ENCODE peak calls at places on chromosomes 2 and 18, in nine cellular contexts. K, S, C, T, Z, J, P, H and D are unnamed samples.

GRCh38 chr18:57427429-57428181 is 7.6 kb upstream of the ONECUT2 start:
- DNase-seq in T (no peak), S (no peak), K (no peak), J (no peak), C (no peak), H (no peak), Z (no peak), P (peak), D (no peak)

GRCh38 chr2:240913810-240914644 is 7.9 kb downstream of the CROCC2 start:
- DNase-seq in K (no peak), Z (no peak), H (peak), S (peak), T (no peak), J (peak), C (peak), P (peak), D (peak)

GRCh38 chr18:45441110-45441842 is 174.0 kb upstream of the SLC14A2 start:
- DNase-seq in Z (no peak), J (no peak), K (no peak), S (peak), P (no peak), C (no peak), T (peak), H (peak), D (no peak)

GRCh38 chr2:127771756-127772155 is 39.2 kb downstream of the WDR33 start:
- DNase-seq in P (no peak), C (peak), S (no peak), H (peak), K (no peak), J (no peak), T (peak), Z (no peak), D (no peak)

GRCh38 chr18:62505669-62506494 is 16.9 kb upstream of the ZCCHC2 start:
- DNase-seq in C (no peak), K (no peak), H (no peak), T (peak), P (peak), S (no peak), J (no peak), Z (no peak), D (peak)

GRCh38 chr18:26648509-26649192 is 100.3 kb upstream of the KCTD1 start:
- DNase-seq in Z (no peak), H (no peak), C (no peak), K (no peak), T (no peak), P (peak), J (no peak), S (no peak), D (peak)

GRCh38 chr18:55863876-55864275 is 275.9 kb upstream of the TCF4 start:
- DNase-seq in K (no peak), Z (no peak), J (no peak), S (peak), C (peak), T (no peak), H (no peak), P (no peak), D (no peak)

GRCh38 chr2:155309483-155309882 is 611.0 kb downstream of the KCNJ3 start:
- DNase-seq in H (no peak), P (no peak), J (no peak), C (no peak), T (no peak), K (no peak), Z (no peak), S (no peak), D (no peak)

GRCh38 chr2:677056-677949 is at the start of gene TMEM18:
- DNase-seq in C (peak), T (peak), J (peak), K (peak), P (peak), Z (peak), H (peak), S (peak), D (peak)

GRCh38 chr18:69326094-69326493 is 74.6 kb upstream of the DOK6 start:
- DNase-seq in C (no peak), P (no peak), Z (no peak), K (no peak), S (no peak), J (no peak), T (no peak), H (no peak), D (no peak)

GRCh38 chr18:13629841-13630747 is 96.3 kb downstream of the FAM210A start:
- DNase-seq in C (peak), J (peak), S (no peak), Z (no peak), T (peak), K (no peak), P (peak), H (peak), D (peak)

GRCh38 chr18:73756256-73757091 is 391.2 kb downstream of the FBXO15 start:
- DNase-seq in P (no peak), C (no peak), T (no peak), H (no peak), S (no peak), Z (no peak), K (no peak), J (no peak), D (no peak)

GRCh38 chr2:144237845-144238637 is 281.9 kb downstream of the ZEB2 start:
- DNase-seq in Z (no peak), T (no peak), P (no peak), C (peak), H (no peak), K (no peak), J (no peak), S (no peak), D (no peak)

GRCh38 chr2:240512109-240512485 is 45.7 kb downstream of the ANKMY1 start:
- DNase-seq in C (no peak), T (no peak), Z (no peak), J (no peak), P (no peak), H (no peak), S (no peak), K (no peak), D (no peak)

GRCh38 chr2:27959496-27959895 is 69.0 kb downstream of the BABAM2 start:
- DNase-seq in J (peak), C (peak), P (no peak), S (no peak), K (no peak), H (no peak), T (peak), Z (no peak), D (no peak)

GRCh38 chr2:134664051-134664450 is 54.7 kb downstream of the TMEM163 start:
- DNase-seq in C (no peak), J (no peak), T (no peak), Z (no peak), K (no peak), P (no peak), S (no peak), H (no peak), D (no peak)

GRCh38 chr2:191690327-191690726 is 12.4 kb downstream of the NABP1 start:
- DNase-seq in K (no peak), T (no peak), H (no peak), C (no peak), Z (no peak), J (no peak), S (no peak), P (no peak), D (no peak)

GRCh38 chr2:145016711-145017110 is 496.8 kb upstream of the ZEB2 start:
- DNase-seq in C (peak), J (no peak), K (no peak), S (no peak), P (no peak), H (no peak), T (no peak), Z (no peak), D (no peak)

GRCh38 chr2:120740765-120741513 is 5.3 kb downstream of the GLI2 start:
- DNase-seq in Z (no peak), K (no peak), C (peak), P (no peak), S (no peak), J (no peak), H (no peak), T (no peak), D (no peak)

GRCh38 chr2:237631029-237631785 is 3.8 kb downstream of the LRRFIP1 start:
- DNase-seq in J (peak), T (no peak), H (no peak), Z (no peak), C (no peak), K (no peak), P (no peak), S (no peak), D (no peak)

GRCh38 chr18:75896865-75897264 is 469.4 kb upstream of the SMIM21 start:
- DNase-seq in H (peak), K (no peak), J (no peak), T (peak), S (no peak), Z (no peak), C (no peak), P (no peak), D (no peak)

GRCh38 chr2:229945975-229946374 is 23.7 kb downstream of the FBXO36 start:
- DNase-seq in J (no peak), S (no peak), H (no peak), C (no peak), T (no peak), K (no peak), Z (no peak), P (no peak), D (no peak)

GRCh38 chr2:229947544-229947943 is 25.2 kb downstream of the FBXO36 start:
- DNase-seq in T (no peak), H (no peak), Z (no peak), P (peak), S (no peak), C (no peak), J (no peak), K (no peak), D (peak)

GRCh38 chr2:229942671-229943070 is 20.4 kb downstream of the FBXO36 start:
- DNase-seq in J (no peak), Z (no peak), C (no peak), S (no peak), K (no peak), H (no peak), P (no peak), T (no peak), D (no peak)

GRCh38 chr2:229943171-229943570 is 20.9 kb downstream of the FBXO36 start:
- DNase-seq in J (no peak), T (no peak), H (no peak), K (no peak), P (no peak), Z (no peak), S (no peak), C (no peak), D (no peak)

DNA sequence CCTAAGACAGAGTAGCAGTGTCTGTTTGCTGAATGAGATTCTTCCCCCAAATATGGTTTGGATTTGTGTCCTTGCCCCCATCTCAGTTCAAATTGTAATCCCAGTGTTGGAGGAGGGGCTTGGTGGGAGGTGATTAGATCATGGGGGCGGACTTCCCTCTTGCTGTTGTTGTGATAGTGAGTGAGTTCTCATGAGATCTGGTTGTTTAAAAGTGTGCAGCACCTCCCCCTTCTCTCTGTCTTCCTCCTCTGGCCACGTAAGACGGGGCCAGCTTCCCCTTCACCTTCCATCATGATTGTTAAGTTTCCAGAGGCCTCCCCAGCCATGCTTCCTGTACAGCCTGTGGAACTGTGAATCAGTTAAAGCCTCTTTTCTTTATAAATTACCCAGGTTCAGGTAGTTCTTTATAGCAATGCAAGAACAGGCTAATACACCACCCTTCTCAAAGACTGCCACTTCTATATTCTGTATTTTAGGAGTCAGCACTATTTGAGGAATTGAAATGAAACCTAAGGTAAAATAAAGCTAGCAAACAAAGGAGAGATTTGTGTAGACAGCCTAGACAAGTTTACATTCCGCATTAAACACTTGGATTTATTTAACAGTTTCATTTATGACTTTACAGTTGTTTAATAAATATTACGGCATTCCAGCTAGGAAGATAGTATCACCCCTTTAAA is 21.6 kb downstream of the FBXO36 start:
- DNase-seq in J (no peak), P (no peak), K (no peak), T (no peak), Z (no peak), C (peak), H (no peak), S (no peak), D (no peak)
- TF ChIP-seq CTCF in J (no peak), P (no peak), K (no peak), T (no peak), Z (no peak), C (no peak), H (no peak), S (no peak), D (no peak)

DNA sequence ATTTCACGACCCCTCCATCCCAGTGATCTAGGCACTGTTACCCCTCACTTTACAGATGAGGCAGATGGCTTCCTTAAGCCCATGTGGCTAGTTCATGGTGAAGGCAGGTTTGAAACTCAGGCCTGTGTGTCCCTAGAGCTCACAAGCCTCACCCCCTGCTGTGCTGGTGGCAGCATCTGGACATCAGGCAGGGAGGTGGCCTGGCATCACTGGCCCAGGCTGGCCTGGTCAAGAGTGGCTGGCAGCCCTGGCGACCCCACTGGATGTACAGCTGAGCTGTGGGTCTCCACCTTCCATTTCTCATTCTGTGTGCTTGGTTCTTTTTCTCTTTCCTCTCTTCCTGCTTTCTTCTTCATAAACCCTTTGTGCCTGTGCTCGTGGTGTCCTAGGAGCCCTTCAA is 56.3 kb downstream of the BOLA3 start:
- DNase-seq in J (no peak), P (no peak), C (no peak), T (no peak), Z (no peak), K (no peak), H (no peak), S (no peak), D (no peak)
- TF ChIP-seq CTCF in J (no peak), P (no peak), C (no peak), T (no peak), Z (no peak), K (no peak), H (no peak), S (no peak), D (no peak)

GRCh38 chr2:124328397-124328796 is 303.3 kb downstream of the CNTNAP5 start:
- DNase-seq in S (no peak), K (no peak), C (no peak), J (no peak), Z (no peak), T (no peak), H (no peak), P (no peak), D (no peak)

GRCh38 chr2:124320072-124320471 is 295.0 kb downstream of the CNTNAP5 start:
- DNase-seq in C (no peak), Z (no peak), J (no peak), P (no peak), K (no peak), S (no peak), T (no peak), H (no peak), D (no peak)

GRCh38 chr2:124327293-124327692 is 302.2 kb downstream of the CNTNAP5 start:
- DNase-seq in Z (no peak), J (no peak), C (no peak), S (no peak), P (no peak), K (no peak), T (no peak), H (no peak), D (no peak)

GRCh38 chr2:124323321-124323720 is 298.2 kb downstream of the CNTNAP5 start:
- DNase-seq in S (no peak), Z (no peak), T (no peak), H (peak), J (no peak), C (peak), K (no peak), P (no peak), D (no peak)

GRCh38 chr2:124325667-124326425 is 300.8 kb downstream of the CNTNAP5 start:
- DNase-seq in P (no peak), Z (no peak), J (no peak), C (peak), T (no peak), H (no peak), S (no peak), K (no peak), D (no peak)
- TF ChIP-seq CTCF in P (no peak), Z (no peak), J (no peak), C (peak), T (no peak), H (no peak), S (no peak), K (no peak), D (no peak)

GRCh38 chr2:231604685-231605606 is 12.3 kb downstream of the TEX44 start:
- DNase-seq in Z (peak), P (peak), H (peak), S (peak), T (peak), K (peak), C (peak), J (peak), D (peak)
- TF ChIP-seq CTCF in Z (no peak), P (peak), H (no peak), S (no peak), T (no peak), K (no peak), C (no peak), J (peak), D (peak)

GRCh38 chr18:77736817-77737216 is 487.2 kb downstream of the GALR1 start:
- DNase-seq in K (no peak), S (no peak), C (no peak), H (no peak), T (no peak), P (no peak), J (no peak), Z (no peak), D (no peak)

GRCh38 chr18:77737412-77737811 is 487.8 kb downstream of the GALR1 start:
- DNase-seq in H (no peak), T (no peak), Z (no peak), K (no peak), C (no peak), S (no peak), P (no peak), J (no peak), D (no peak)

GRCh38 chr18:77733292-77733903 is 483.8 kb downstream of the GALR1 start:
- DNase-seq in C (no peak), J (no peak), H (no peak), Z (no peak), K (no peak), S (no peak), P (no peak), T (no peak), D (no peak)
- TF ChIP-seq CTCF in C (no peak), J (no peak), H (no peak), Z (no peak), K (no peak), S (no peak), P (no peak), T (no peak), D (no peak)

GRCh38 chr2:225017713-225018112 is 24.6 kb downstream of the DOCK10 start:
- DNase-seq in H (no peak), P (no peak), J (no peak), C (no peak), T (no peak), K (no peak), Z (no peak), S (no peak), D (no peak)
- TF ChIP-seq CTCF in H (no peak), P (no peak), J (no peak), C (no peak), T (no peak), K (no peak), Z (no peak), S (peak), D (no peak)